ENCODE peak calls at places on chromosomes 13 and 19, in five cellular contexts. F, M, L, H and U are unnamed samples.

GRCh38 chr13:45207319-45207718 is 6.5 kb upstream of the KCTD4 start:
- DNase-seq in F (no peak), M (no peak), L (no peak), H (no peak), U (no peak)

GRCh38 chr19:2798733-2799132 is 13.4 kb downstream of the THOP1 start:
- DNase-seq in F (no peak), M (no peak), L (no peak), H (no peak), U (no peak)

GRCh38 chr13:99501952-99502310 is 659 bp downstream of the TM9SF2 start:
- DNase-seq in F (no peak), M (peak), L (peak), H (no peak), U (peak)

GRCh38 chr19:50957587-50957986 is 4.7 kb upstream of the KLK5 start:
- DNase-seq in F (no peak), M (no peak), L (no peak), H (no peak), U (no peak)

GRCh38 chr19:15115080-15115479 is 7.9 kb downstream of the SYDE1 start:
- DNase-seq in F (no peak), M (no peak), L (no peak), H (no peak), U (no peak)

GRCh38 chr13:24181991-24182702 is 21.6 kb downstream of the SPATA13 start:
- DNase-seq in F (no peak), M (no peak), L (no peak), H (no peak), U (no peak)

GRCh38 chr13:31278874-31279273 is 79.1 kb downstream of the B3GLCT start:
- DNase-seq in F (no peak), M (no peak), L (no peak), H (no peak), U (no peak)

GRCh38 chr19:55158848-55159793 is 1.6 kb upstream of the TNNI3 start:
- DNase-seq in F (no peak), M (peak), L (no peak), H (no peak), U (no peak)

GRCh38 chr13:81639984-81640582 is 1299.2 kb upstream of the SPRY2 start:
- DNase-seq in F (no peak), M (peak), L (no peak), H (no peak), U (no peak)

GRCh38 chr19:53812335-53812734 is 11.8 kb downstream of the NLRP12 start:
- DNase-seq in F (no peak), M (peak), L (no peak), H (no peak), U (no peak)

GRCh38 chr19:934865-935422 is 9.1 kb downstream of the ARID3A start:
- DNase-seq in F (no peak), M (peak), L (no peak), H (no peak), U (peak)

GRCh38 chr13:105979586-105979985 is 555.9 kb downstream of the EFNB2 start:
- DNase-seq in F (no peak), M (peak), L (no peak), H (no peak), U (no peak)

GRCh38 chr19:47430041-47430802 is 10.9 kb upstream of the MEIS3 start:
- DNase-seq in F (no peak), M (no peak), L (no peak), H (no peak), U (peak)

GRCh38 chr19:31350033-31350692 is 927 bp upstream of the TSHZ3 start:
- DNase-seq in F (no peak), M (no peak), L (no peak), H (no peak), U (no peak)

GRCh38 chr19:14519860-14520407 is 1.7 kb upstream of the DNAJB1 start:
- DNase-seq in F (no peak), M (peak), L (peak), H (no peak), U (peak)

GRCh38 chr19:12555456-12555930 is 4.2 kb upstream of the ZNF564 start:
- DNase-seq in F (no peak), M (no peak), L (no peak), H (no peak), U (no peak)

GRCh38 chr19:38046254-38047047 is 139.4 kb downstream of the SIPA1L3 start:
- DNase-seq in F (no peak), M (no peak), L (no peak), H (no peak), U (no peak)